ENCODE peak calls at places on chromosome 19, in nine cellular contexts. F is IMR-90, J is spleen, S is uterus, P is ovary, Z is body of pancreas, C is Peyer's patch, N is lower leg skin, I is A549. D is an unnamed sample.

GRCh38 chr19:43765109-43765876 is 10.5 kb upstream of the SMG9 start:
- DNase-seq in F (peak), J (peak), S (peak), P (no peak), Z (peak), C (peak), N (peak), I (peak), D (peak)

GRCh38 chr19:47608908-47609879 is at the start of gene BICRA:
- DNase-seq in F (peak), J (peak), S (peak), P (peak), Z (peak), C (peak), N (peak), I (peak), D (peak)

GRCh38 chr19:5891572-5891937 is 12.0 kb downstream of the NDUFA11 start:
- DNase-seq in F (no peak), J (no peak), S (no peak), P (no peak), Z (no peak), C (no peak), N (no peak), I (no peak), D (no peak)

GRCh38 chr19:10420444-10421239 is at the start of gene PDE4A:
- DNase-seq in F (no peak), J (peak), S (no peak), P (no peak), Z (no peak), C (no peak), N (peak), I (peak), D (no peak)

GRCh38 chr19:40756502-40757110 is 5.6 kb downstream of the SNRPA start:
- DNase-seq in F (no peak), J (no peak), S (no peak), P (no peak), Z (no peak), C (no peak), N (no peak), I (no peak), D (no peak)

GRCh38 chr19:55300821-55301458 is 17.1 kb downstream of the BRSK1 start:
- DNase-seq in F (no peak), J (no peak), S (no peak), P (no peak), Z (no peak), C (no peak), N (no peak), I (no peak), D (no peak)

GRCh38 chr19:5094768-5095567 is 126.1 kb downstream of the KDM4B start:
- DNase-seq in F (no peak), J (no peak), S (no peak), P (no peak), Z (no peak), C (no peak), N (no peak), I (no peak), D (no peak)

GRCh38 chr19:4807188-4807587 is 15.7 kb downstream of the FEM1A start:
- DNase-seq in F (no peak), J (no peak), S (no peak), P (no peak), Z (no peak), C (no peak), N (no peak), I (no peak), D (no peak)

GRCh38 chr19:2896694-2897093 is 4.0 kb upstream of the ZNF57 start:
- DNase-seq in F (no peak), J (no peak), S (no peak), P (no peak), Z (no peak), C (no peak), N (no peak), I (no peak), D (no peak)

GRCh38 chr19:35080613-35081170 is 34.9 kb upstream of the FXYD3 start:
- DNase-seq in F (no peak), J (no peak), S (no peak), P (no peak), Z (no peak), C (no peak), N (no peak), I (no peak), D (no peak)

GRCh38 chr19:3142292-3142670 is 6.4 kb downstream of the GNA15 start:
- DNase-seq in F (peak), J (no peak), S (no peak), P (no peak), Z (no peak), C (no peak), N (no peak), I (peak), D (peak)

GRCh38 chr19:45815501-45816216 is 551 bp upstream of the RSPH6A start:
- DNase-seq in F (no peak), J (no peak), S (no peak), P (no peak), Z (no peak), C (no peak), N (no peak), I (no peak), D (no peak)

GRCh38 chr19:41993612-41994483 is at the start of gene ATP1A3:
- DNase-seq in F (peak), J (peak), S (no peak), P (no peak), Z (peak), C (peak), N (no peak), I (peak), D (peak)

GRCh38 chr19:16073988-16074387 is 2.3 kb upstream of the TPM4 start:
- DNase-seq in F (no peak), J (no peak), S (no peak), P (no peak), Z (no peak), C (no peak), N (no peak), I (no peak), D (no peak)

GRCh38 chr19:40265055-40265762 is 19.9 kb downstream of the AKT2 start:
- DNase-seq in F (no peak), J (no peak), S (no peak), P (no peak), Z (no peak), C (no peak), N (no peak), I (no peak), D (no peak)

GRCh38 chr19:17202249-17202648 is 12.9 kb upstream of the USE1 start:
- DNase-seq in F (no peak), J (peak), S (no peak), P (no peak), Z (no peak), C (no peak), N (no peak), I (peak), D (no peak)

GRCh38 chr19:35609881-35610353 is 2.6 kb upstream of the HAUS5 start:
- DNase-seq in F (no peak), J (peak), S (no peak), P (no peak), Z (no peak), C (peak), N (no peak), I (no peak), D (no peak)

GRCh38 chr19:51559240-51559639 is 11.8 kb upstream of the ZNF175 start:
- DNase-seq in F (no peak), J (no peak), S (no peak), P (no peak), Z (no peak), C (no peak), N (no peak), I (no peak), D (no peak)

GRCh38 chr19:49767967-49768581 is 1.3 kb downstream of the AP2A1 start:
- DNase-seq in F (no peak), J (no peak), S (no peak), P (no peak), Z (no peak), C (no peak), N (no peak), I (no peak), D (no peak)

GRCh38 chr19:40256511-40256910 is 28.6 kb downstream of the AKT2 start:
- DNase-seq in F (no peak), J (no peak), S (no peak), P (no peak), Z (no peak), C (no peak), N (no peak), I (no peak), D (no peak)

GRCh38 chr19:56110515-56111448 is 10.3 kb downstream of the ZNF787 start:
- DNase-seq in F (peak), J (peak), S (no peak), P (peak), Z (peak), C (no peak), N (no peak), I (no peak), D (peak)

GRCh38 chr19:28793391-28794168 is 419.4 kb downstream of the UQCRFS1 start:
- DNase-seq in F (no peak), J (no peak), S (no peak), P (no peak), Z (no peak), C (no peak), N (no peak), I (no peak), D (no peak)

GRCh38 chr19:16589917-16590316 is 17.7 kb upstream of the SLC35E1 start:
- DNase-seq in F (no peak), J (no peak), S (no peak), P (no peak), Z (no peak), C (no peak), N (no peak), I (no peak), D (no peak)

GRCh38 chr19:13899912-13900584 is 5.9 kb downstream of the BRME1 start:
- DNase-seq in F (peak), J (no peak), S (no peak), P (no peak), Z (no peak), C (no peak), N (no peak), I (no peak), D (no peak)

GRCh38 chr19:36772341-36773222 is at the start of gene ZNF850:
- DNase-seq in F (peak), J (peak), S (peak), P (peak), Z (peak), C (peak), N (peak), I (peak), D (peak)
- TF ChIP-seq POLR2A in F (no peak), J (peak), S (no peak), P (no peak), Z (peak), C (no peak), N (no peak), I (peak), D (peak)

DNA sequence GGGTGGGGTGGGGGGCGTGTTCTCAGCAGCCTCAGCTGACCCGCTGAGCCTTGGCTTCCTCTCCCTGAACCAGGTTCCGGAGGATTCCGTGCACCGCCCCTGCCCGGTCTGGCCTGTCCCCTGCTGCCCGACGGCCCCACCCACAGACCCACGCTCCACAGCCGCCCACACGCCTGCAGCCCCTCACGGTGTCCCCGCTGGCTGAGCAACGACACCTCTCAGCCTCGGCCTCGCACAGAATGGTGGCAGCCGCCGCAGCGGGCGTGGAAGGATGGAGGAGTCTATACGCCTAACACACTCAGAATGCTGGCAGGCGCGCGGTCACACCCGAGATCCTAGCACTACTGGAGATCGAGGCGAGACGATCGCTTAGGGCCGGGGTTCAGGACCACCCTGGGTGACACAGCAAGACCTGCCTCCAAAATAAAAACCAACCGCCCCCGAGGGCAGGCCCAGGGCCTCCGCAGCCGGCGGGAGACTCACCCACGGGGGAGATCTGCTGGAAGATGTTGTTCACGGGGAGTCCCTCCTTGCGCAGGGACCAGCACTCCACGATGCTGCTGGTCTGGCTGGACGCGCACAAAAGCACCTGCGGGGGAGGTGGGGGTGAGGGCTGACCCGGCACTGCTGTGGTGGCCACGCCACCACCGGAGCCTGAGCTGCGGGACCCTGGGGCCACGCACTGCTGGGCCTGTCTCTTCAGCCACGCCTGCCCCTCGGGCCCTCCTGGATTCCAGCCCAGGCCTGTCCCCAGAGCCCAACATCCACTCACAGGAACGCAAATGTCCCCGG is 8.4 kb downstream of the MED16 start:
- DNase-seq in F (no peak), J (no peak), S (no peak), P (no peak), Z (no peak), C (no peak), N (no peak), I (no peak), D (no peak)
- TF ChIP-seq POLR2A in F (no peak), J (no peak), S (no peak), P (no peak), Z (no peak), C (no peak), N (no peak), I (no peak), D (no peak)

GRCh38 chr19:19663292-19664120 is at the start of gene ATP13A1:
- DNase-seq in F (peak), J (peak), S (peak), P (peak), Z (peak), C (peak), N (peak), I (peak), D (peak)
- TF ChIP-seq POLR2A in F (peak), J (peak), S (peak), P (peak), Z (peak), C (peak), N (no peak), I (peak), D (peak)

GRCh38 chr19:48698046-48698445 is 2.3 kb downstream of the FUT2 start:
- DNase-seq in F (peak), J (no peak), S (no peak), P (no peak), Z (peak), C (no peak), N (no peak), I (no peak), D (peak)
- TF ChIP-seq POLR2A in F (no peak), J (no peak), S (no peak), P (no peak), Z (no peak), C (no peak), N (no peak), I (no peak), D (no peak)

GRCh38 chr19:18439910-18440237 is 1.9 kb upstream of the ISYNA1 start:
- DNase-seq in F (no peak), J (no peak), S (no peak), P (no peak), Z (no peak), C (no peak), N (no peak), I (no peak), D (no peak)
- TF ChIP-seq POLR2A in F (no peak), J (no peak), S (no peak), P (no peak), Z (no peak), C (no peak), N (no peak), I (no peak), D (no peak)

D was measured in H54.